ENCODE peak calls at places on chromosomes 3 and 15, in nine cellular contexts. X is fibroblast of pulmonary artery, N is astrocyte of the cerebellum, A is HCT116, H is right lobe of liver, T is HepG2, M is thoracic aorta, I is astrocyte, Z is transverse colon. K is an unnamed sample.

GRCh38 chr3:137760341-137761098 is 3.6 kb upstream of the SOX14 start:
- DNase-seq in X (no peak), N (no peak), A (no peak), H (no peak), T (no peak), M (no peak), I (no peak), Z (no peak), K (peak)

GRCh38 chr3:129462365-129462968 is 22.4 kb downstream of the IFT122 start:
- DNase-seq in X (no peak), N (no peak), A (no peak), H (peak), T (no peak), M (no peak), I (no peak), Z (no peak), K (no peak)

GRCh38 chr3:183210862-183211341 is 42.2 kb upstream of the B3GNT5 start:
- DNase-seq in X (no peak), N (no peak), A (no peak), H (peak), T (no peak), M (no peak), I (no peak), Z (no peak), K (no peak)

GRCh38 chr15:31159837-31160236 is 58.3 kb upstream of the TRPM1 start:
- DNase-seq in X (no peak), N (no peak), A (no peak), H (no peak), T (no peak), M (no peak), I (no peak), Z (no peak), K (no peak)

GRCh38 chr3:152285509-152285908 is 16.8 kb downstream of the MBNL1 start:
- DNase-seq in X (no peak), N (no peak), A (no peak), H (no peak), T (no peak), M (no peak), I (no peak), Z (no peak), K (no peak)

GRCh38 chr3:153513236-153513635 is 351.2 kb downstream of the RAP2B start:
- DNase-seq in X (peak), N (no peak), A (peak), H (no peak), T (peak), M (no peak), I (no peak), Z (no peak), K (peak)

GRCh38 chr3:188369526-188369925 is 215.6 kb downstream of the LPP start:
- DNase-seq in X (no peak), N (no peak), A (no peak), H (no peak), T (no peak), M (no peak), I (no peak), Z (no peak), K (no peak)

GRCh38 chr15:61839541-61839940 is 220.7 kb downstream of the VPS13C start:
- DNase-seq in X (peak), N (peak), A (no peak), H (no peak), T (no peak), M (no peak), I (peak), Z (no peak), K (no peak)

GRCh38 chr15:98754283-98755022 is 106.1 kb downstream of the IGF1R start:
- DNase-seq in X (peak), N (no peak), A (no peak), H (no peak), T (no peak), M (no peak), I (peak), Z (no peak), K (peak)

GRCh38 chr3:3209057-3209456 is 29.6 kb upstream of the CRBN start:
- DNase-seq in X (no peak), N (no peak), A (no peak), H (no peak), T (no peak), M (no peak), I (no peak), Z (no peak), K (no peak)

GRCh38 chr3:41053220-41053619 is 146.1 kb upstream of the CTNNB1 start:
- DNase-seq in X (no peak), N (no peak), A (no peak), H (no peak), T (no peak), M (no peak), I (no peak), Z (no peak), K (no peak)

GRCh38 chr15:59268199-59268979 is 61.7 kb downstream of the LDHAL6B start:
- DNase-seq in X (no peak), N (peak), A (no peak), H (no peak), T (no peak), M (no peak), I (peak), Z (no peak), K (no peak)

GRCh38 chr15:81054236-81054635 is 53.5 kb downstream of the TLNRD1 start:
- DNase-seq in X (peak), N (peak), A (no peak), H (no peak), T (no peak), M (no peak), I (peak), Z (no peak), K (no peak)

GRCh38 chr15:35740761-35741160 is 194.8 kb upstream of the DPH6 start:
- DNase-seq in X (peak), N (no peak), A (no peak), H (no peak), T (no peak), M (no peak), I (peak), Z (no peak), K (no peak)

GRCh38 chr3:101677436-101678286 is 729 bp upstream of the ZBTB11 start:
- DNase-seq in X (no peak), N (no peak), A (no peak), H (no peak), T (no peak), M (no peak), I (no peak), Z (no peak), K (peak)

GRCh38 chr3:48633743-48634142 is 1.5 kb downstream of the SLC26A6 start:
- DNase-seq in X (no peak), N (no peak), A (no peak), H (no peak), T (no peak), M (no peak), I (no peak), Z (no peak), K (no peak)

GRCh38 chr15:95503640-95504225 is 826.8 kb upstream of the NR2F2 start:
- DNase-seq in X (no peak), N (no peak), A (no peak), H (no peak), T (no peak), M (no peak), I (no peak), Z (no peak), K (no peak)

GRCh38 chr15:56244811-56245576 is 1.3 kb upstream of the RFX7 start:
- DNase-seq in X (no peak), N (no peak), A (no peak), H (peak), T (peak), M (no peak), I (no peak), Z (peak), K (peak)

GRCh38 chr3:9901967-9902366 is 681 bp upstream of the IL17RE start:
- DNase-seq in X (no peak), N (no peak), A (no peak), H (no peak), T (no peak), M (no peak), I (no peak), Z (no peak), K (no peak)

GRCh38 chr3:23264413-23264812 is 61.3 kb downstream of the UBE2E2 start:
- DNase-seq in X (peak), N (peak), A (no peak), H (no peak), T (no peak), M (no peak), I (peak), Z (no peak), K (no peak)

GRCh38 chr3:49638445-49638844 is 35.7 kb upstream of the APEH start:
- DNase-seq in X (peak), N (no peak), A (peak), H (no peak), T (no peak), M (no peak), I (peak), Z (no peak), K (no peak)

GRCh38 chr15:87267798-87268197 is 988.7 kb downstream of the NTRK3 start:
- DNase-seq in X (peak), N (peak), A (no peak), H (no peak), T (no peak), M (no peak), I (peak), Z (no peak), K (no peak)

GRCh38 chr15:70342554-70343548 is 245.1 kb upstream of the TLE3 start:
- DNase-seq in X (no peak), N (no peak), A (no peak), H (no peak), T (no peak), M (no peak), I (no peak), Z (no peak), K (no peak)

GRCh38 chr3:46334911-46335478 is 18.9 kb upstream of the CCR2 start:
- DNase-seq in X (peak), N (no peak), A (no peak), H (no peak), T (no peak), M (no peak), I (peak), Z (no peak), K (no peak)

GRCh38 chr3:89042251-89042650 is 65.2 kb upstream of the EPHA3 start:
- DNase-seq in X (no peak), N (peak), A (no peak), H (no peak), T (no peak), M (no peak), I (peak), Z (no peak), K (no peak)

GRCh38 chr3:171169866-171170265 is 143.3 kb upstream of the SLC2A2 start:
- DNase-seq in X (no peak), N (no peak), A (no peak), H (no peak), T (no peak), M (no peak), I (no peak), Z (no peak), K (no peak)

GRCh38 chr3:64844558-64844957 is 156.8 kb upstream of the ADAMTS9 start:
- DNase-seq in X (no peak), N (no peak), A (no peak), H (no peak), T (no peak), M (no peak), I (no peak), Z (no peak), K (no peak)

GRCh38 chr3:42690766-42691680 is 5.7 kb downstream of the KLHL40 start:
- DNase-seq in X (no peak), N (no peak), A (no peak), H (no peak), T (no peak), M (no peak), I (no peak), Z (no peak), K (peak)
- H3K4me3 ChIP-seq in X (no peak), N (no peak), A (no peak), H (no peak), T (no peak), M (no peak), I (no peak), Z (no peak), K (no peak)

GRCh38 chr3:67018105-67018788 is 20.1 kb downstream of the KBTBD8 start:
- DNase-seq in X (peak), N (no peak), A (no peak), H (no peak), T (no peak), M (no peak), I (no peak), Z (peak), K (no peak)

GRCh38 chr3:67017211-67017610 is 19.1 kb downstream of the KBTBD8 start:
- DNase-seq in X (peak), N (no peak), A (no peak), H (no peak), T (peak), M (no peak), I (no peak), Z (no peak), K (no peak)

GRCh38 chr3:67018789-67019525 is 20.9 kb downstream of the KBTBD8 start:
- DNase-seq in X (no peak), N (no peak), A (no peak), H (no peak), T (no peak), M (no peak), I (no peak), Z (no peak), K (no peak)

GRCh38 chr3:67016522-67017080 is 18.5 kb downstream of the KBTBD8 start:
- DNase-seq in X (no peak), N (no peak), A (no peak), H (no peak), T (no peak), M (no peak), I (no peak), Z (no peak), K (no peak)

DNA sequence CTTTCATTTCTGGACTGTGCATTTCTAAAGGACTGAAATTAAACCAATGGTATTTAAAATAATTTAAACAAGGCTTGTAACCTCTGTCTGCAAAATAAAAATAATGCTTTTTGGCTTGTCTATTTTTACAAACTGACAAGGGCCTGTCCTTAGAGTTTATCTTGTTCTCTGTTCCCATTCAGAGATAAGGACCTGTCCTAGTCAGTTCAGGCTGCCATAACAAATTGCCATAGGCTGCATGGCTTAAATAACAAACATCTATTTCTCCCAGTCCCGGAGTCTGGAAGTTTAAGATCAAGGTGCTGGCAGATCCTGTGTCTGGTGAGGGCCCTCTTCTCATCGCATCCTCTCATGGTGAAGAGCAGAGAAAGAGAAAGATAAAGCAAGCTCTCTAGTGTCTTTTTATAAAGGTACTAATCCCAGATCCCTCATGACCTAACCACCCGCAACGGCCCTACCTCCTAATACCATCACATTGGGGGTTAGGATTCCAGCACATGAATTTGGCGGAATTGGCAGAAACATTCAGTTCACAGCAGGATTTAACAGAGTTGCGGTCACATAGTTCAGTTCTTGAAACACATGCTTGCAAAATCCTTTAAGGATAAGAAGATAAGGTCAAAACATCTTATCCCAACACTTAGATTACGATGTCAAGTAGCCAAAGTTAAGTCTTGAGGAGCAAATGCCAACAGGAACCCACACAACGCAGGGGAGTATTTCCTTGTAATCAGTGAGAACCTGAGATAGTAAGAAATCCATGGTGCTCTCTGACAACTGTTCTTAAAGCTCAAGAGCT is 17.8 kb downstream of the KBTBD8 start:
- DNase-seq in X (peak), N (no peak), A (no peak), H (no peak), T (no peak), M (no peak), I (no peak), Z (no peak), K (no peak)
- H3K4me3 ChIP-seq in X (no peak), N (no peak), A (no peak), H (no peak), T (no peak), M (no peak), I (no peak), Z (no peak), K (no peak)

GRCh38 chr3:120435621-120436020 is 15.2 kb downstream of the FSTL1 start:
- DNase-seq in X (peak), N (no peak), A (peak), H (no peak), T (no peak), M (no peak), I (peak), Z (no peak), K (no peak)
- H3K4me3 ChIP-seq in X (no peak), N (no peak), A (no peak), H (no peak), T (no peak), M (no peak), I (no peak), Z (no peak), K (no peak)

GRCh38 chr3:184672335-184672734 is 39.5 kb downstream of the MAGEF1 start:
- DNase-seq in X (no peak), N (no peak), A (no peak), H (no peak), T (no peak), M (no peak), I (no peak), Z (no peak), K (no peak)
- H3K4me3 ChIP-seq in X (no peak), N (no peak), A (no peak), H (no peak), T (no peak), M (no peak), I (no peak), Z (no peak), K (no peak)

DNA sequence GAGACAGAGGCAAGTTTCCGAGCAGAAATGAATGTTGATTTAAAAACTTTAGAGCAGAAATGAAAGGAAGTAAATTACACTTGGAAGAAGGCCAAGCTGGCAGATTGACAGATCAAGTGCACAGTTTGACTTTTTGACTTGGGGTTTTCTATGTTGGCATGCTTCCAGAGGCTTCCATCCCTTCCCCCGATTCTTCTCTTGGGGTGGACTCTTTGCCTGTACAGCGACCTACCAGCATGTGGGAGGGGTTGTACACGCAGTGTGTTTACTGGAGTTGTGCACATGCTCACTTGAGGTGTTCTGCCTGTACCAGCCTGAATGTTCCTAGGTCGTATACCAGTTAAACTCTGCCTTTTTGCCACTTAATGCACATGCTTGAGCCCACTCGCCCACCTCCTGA is 701.5 kb upstream of the GBE1 start:
- DNase-seq in X (no peak), N (no peak), A (no peak), H (no peak), T (peak), M (no peak), I (no peak), Z (no peak), K (no peak)
- H3K4me3 ChIP-seq in X (no peak), N (no peak), A (no peak), H (no peak), T (no peak), M (no peak), I (no peak), Z (no peak), K (no peak)

GRCh38 chr15:39833515-39833981 is 50.9 kb upstream of the FSIP1 start:
- DNase-seq in X (peak), N (no peak), A (no peak), H (no peak), T (no peak), M (no peak), I (peak), Z (no peak), K (no peak)
- H3K4me3 ChIP-seq in X (no peak), N (no peak), A (no peak), H (no peak), T (no peak), M (no peak), I (peak), Z (no peak), K (no peak)

DNA sequence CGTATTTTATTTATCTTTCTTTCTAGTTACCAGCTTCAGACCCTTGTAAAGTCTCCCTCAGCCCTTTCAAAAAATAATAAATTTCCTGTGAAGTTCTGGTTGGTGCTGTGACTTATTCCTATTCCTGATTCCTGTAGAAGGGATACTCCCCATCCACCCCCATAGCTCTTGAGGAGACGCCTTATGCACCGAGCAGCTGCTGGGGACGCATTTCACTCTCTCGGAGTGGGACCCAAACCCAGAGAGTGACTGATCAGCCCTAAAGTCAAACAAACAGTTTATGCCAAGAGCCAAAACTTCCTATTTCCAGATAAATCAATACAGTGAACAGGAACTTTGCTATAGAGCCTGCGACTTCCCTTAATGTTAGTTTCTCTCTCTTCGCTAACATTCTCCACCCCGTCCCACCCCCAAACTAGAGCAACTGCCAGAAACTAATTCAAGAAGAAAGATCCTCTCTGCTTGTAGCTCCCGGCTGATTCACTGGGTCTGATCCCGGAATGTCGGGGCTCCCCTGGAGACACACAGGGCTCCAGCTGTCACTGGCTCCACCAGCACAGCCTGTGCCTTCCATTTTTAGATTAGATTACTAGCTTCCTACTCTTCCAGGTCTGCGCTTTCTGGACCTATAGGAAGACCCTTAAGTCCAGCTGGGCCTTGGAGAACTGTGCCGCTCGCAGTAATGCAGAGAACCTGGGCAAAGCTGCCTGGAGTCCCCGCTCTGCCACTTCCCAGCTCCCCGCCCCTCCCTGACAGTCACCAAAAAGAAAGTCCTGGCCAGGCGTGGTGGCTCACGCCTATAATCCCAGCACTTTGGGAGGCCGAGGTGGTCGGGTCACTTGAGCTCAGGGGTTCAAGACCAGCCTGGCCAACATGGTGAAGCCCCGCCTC is 45.2 kb downstream of the KLHL25 start:
- DNase-seq in X (no peak), N (no peak), A (no peak), H (no peak), T (no peak), M (no peak), I (no peak), Z (no peak), K (peak)
- H3K4me3 ChIP-seq in X (no peak), N (no peak), A (no peak), H (no peak), T (no peak), M (peak), I (no peak), Z (no peak), K (no peak)